ENCODE peak calls at places on chromosome 4, in nine cellular contexts. O, H, T, F, B, R, D, P and Z are unnamed samples. For H3K9me3 and H3K4me1, the result is how much of the 10 kb centered on the place peaks cover.

GRCh38 chr4:3442959-3443749 is 1.4 kb downstream of the HGFAC start:
- DNase-seq in O (peak), H (peak), T (no peak), F (peak), B (peak), R (no peak), D (peak), P (peak), Z (peak)

GRCh38 chr4:15149842-15150592 is 147.7 kb downstream of the CPEB2 start:
- DNase-seq in O (peak), H (peak), T (peak), F (peak), B (peak), R (peak), D (peak), P (no peak), Z (no peak)

GRCh38 chr4:151643564-151643963 is 117.2 kb downstream of the GATB start:
- DNase-seq in O (no peak), H (no peak), T (no peak), F (no peak), B (no peak), R (no peak), D (no peak), P (no peak), Z (no peak)

GRCh38 chr4:185671496-185671895 is 136.2 kb upstream of the PDLIM3 start:
- DNase-seq in O (no peak), H (no peak), T (no peak), F (no peak), B (no peak), R (no peak), D (no peak), P (no peak), Z (no peak)

GRCh38 chr4:10273030-10273429 is 156.4 kb upstream of the WDR1 start:
- DNase-seq in O (no peak), H (no peak), T (no peak), F (peak), B (no peak), R (no peak), D (no peak), P (no peak), Z (no peak)

GRCh38 chr4:139942284-139942683 is 211.7 kb downstream of the MAML3 start:
- DNase-seq in O (no peak), H (no peak), T (no peak), F (no peak), B (no peak), R (no peak), D (no peak), P (no peak), Z (no peak)

GRCh38 chr4:176778063-176778462 is 14.7 kb downstream of the VEGFC start:
- DNase-seq in O (no peak), H (peak), T (peak), F (peak), B (no peak), R (peak), D (no peak), P (no peak), Z (no peak)

GRCh38 chr4:153142700-153143438 is 61.4 kb upstream of the TRIM2 start:
- DNase-seq in O (peak), H (peak), T (peak), F (peak), B (peak), R (peak), D (peak), P (no peak), Z (peak)

GRCh38 chr4:21898101-21898500 is 50.5 kb downstream of the KCNIP4 start:
- DNase-seq in O (no peak), H (no peak), T (no peak), F (no peak), B (no peak), R (no peak), D (no peak), P (no peak), Z (no peak)

GRCh38 chr4:139297001-139297410 is 4.3 kb upstream of the NAA15 start:
- DNase-seq in O (no peak), H (no peak), T (peak), F (no peak), B (no peak), R (peak), D (no peak), P (no peak), Z (no peak)

GRCh38 chr4:140556372-140557085 is 12.2 kb downstream of the UCP1 start:
- DNase-seq in O (no peak), H (no peak), T (no peak), F (no peak), B (no peak), R (no peak), D (no peak), P (no peak), Z (peak)

GRCh38 chr4:157713342-157713741 is 459.5 kb downstream of the GASK1B start:
- DNase-seq in O (no peak), H (no peak), T (no peak), F (no peak), B (no peak), R (no peak), D (no peak), P (no peak), Z (no peak)

GRCh38 chr4:84887824-84888223 is 78.7 kb downstream of the WDFY3 start:
- DNase-seq in O (no peak), H (no peak), T (peak), F (peak), B (no peak), R (peak), D (no peak), P (no peak), Z (no peak)

GRCh38 chr4:32440391-32440790 is 1720.2 kb downstream of the PCDH7 start:
- DNase-seq in O (no peak), H (no peak), T (no peak), F (no peak), B (no peak), R (no peak), D (no peak), P (no peak), Z (no peak)

GRCh38 chr4:66906314-66906713 is 639.0 kb downstream of the CENPC start:
- DNase-seq in O (no peak), H (no peak), T (no peak), F (no peak), B (no peak), R (no peak), D (no peak), P (no peak), Z (no peak)

GRCh38 chr4:183478123-183478522 is 26.7 kb upstream of the ING2 start:
- DNase-seq in O (no peak), H (no peak), T (no peak), F (peak), B (no peak), R (no peak), D (peak), P (no peak), Z (no peak)

GRCh38 chr4:147318581-147318980 is 162.3 kb upstream of the EDNRA start:
- DNase-seq in O (no peak), H (no peak), T (peak), F (peak), B (no peak), R (peak), D (no peak), P (no peak), Z (no peak)

GRCh38 chr4:80611366-80611765 is 275.8 kb downstream of the CFAP299 start:
- DNase-seq in O (no peak), H (no peak), T (no peak), F (no peak), B (no peak), R (no peak), D (no peak), P (no peak), Z (no peak)

GRCh38 chr4:48986654-48987164 is 634 bp downstream of the CWH43 start:
- DNase-seq in O (no peak), H (no peak), T (no peak), F (no peak), B (no peak), R (no peak), D (no peak), P (no peak), Z (no peak)

GRCh38 chr4:41197495-41197894 is 16.8 kb downstream of the APBB2 start:
- DNase-seq in O (no peak), H (no peak), T (no peak), F (no peak), B (no peak), R (no peak), D (no peak), P (no peak), Z (no peak)

GRCh38 chr4:89256203-89256800 is 51.3 kb downstream of the GPRIN3 start:
- DNase-seq in O (no peak), H (no peak), T (no peak), F (no peak), B (no peak), R (no peak), D (no peak), P (no peak), Z (no peak)

GRCh38 chr4:2080429-2081300 is 21.5 kb downstream of the NAT8L start:
- DNase-seq in O (peak), H (no peak), T (no peak), F (no peak), B (peak), R (no peak), D (no peak), P (no peak), Z (no peak)

GRCh38 chr4:150280081-150280950 is 202.1 kb downstream of the DCLK2 start:
- DNase-seq in O (no peak), H (no peak), T (peak), F (peak), B (peak), R (peak), D (no peak), P (no peak), Z (no peak)

GRCh38 chr4:85210353-85210752 is 243.9 kb upstream of the WDFY3 start:
- DNase-seq in O (no peak), H (peak), T (no peak), F (no peak), B (no peak), R (no peak), D (no peak), P (no peak), Z (no peak)

GRCh38 chr4:52713456-52713937 is 37.7 kb downstream of the ERVMER34-1 start:
- DNase-seq in O (peak), H (no peak), T (peak), F (peak), B (no peak), R (peak), D (peak), P (no peak), Z (no peak)

GRCh38 chr4:141905751-141906150 is 269.4 kb downstream of the IL15 start:
- DNase-seq in O (no peak), H (no peak), T (peak), F (peak), B (no peak), R (peak), D (no peak), P (no peak), Z (no peak)

GRCh38 chr4:184262901-184263300 is 45.2 kb upstream of the ENPP6 start:
- DNase-seq in O (no peak), H (no peak), T (peak), F (peak), B (no peak), R (peak), D (no peak), P (no peak), Z (no peak)

GRCh38 chr4:99946346-99947189 is at the start of gene DNAJB14:
- DNase-seq in O (peak), H (peak), T (peak), F (peak), B (peak), R (peak), D (peak), P (peak), Z (peak)

GRCh38 chr4:86529450-86529849 is 64.7 kb upstream of the PTPN13 start:
- DNase-seq in O (no peak), H (no peak), T (no peak), F (no peak), B (no peak), R (no peak), D (no peak), P (no peak), Z (no peak)

GRCh38 chr4:150010525-150011126 is 67.6 kb upstream of the DCLK2 start:
- DNase-seq in O (peak), H (peak), T (peak), F (peak), B (peak), R (peak), D (peak), P (peak), Z (no peak)

GRCh38 chr4:97150966-97151365 is 992.3 kb downstream of the STPG2 start:
- DNase-seq in O (no peak), H (no peak), T (no peak), F (no peak), B (no peak), R (no peak), D (no peak), P (no peak), Z (no peak)

GRCh38 chr4:41709844-41710481 is 38.6 kb downstream of the PHOX2B start:
- DNase-seq in O (no peak), H (peak), T (peak), F (peak), B (no peak), R (peak), D (no peak), P (no peak), Z (no peak)

GRCh38 chr4:76074468-76074867 is at the start of gene ART3:
- DNase-seq in O (peak), H (no peak), T (no peak), F (no peak), B (no peak), R (peak), D (no peak), P (no peak), Z (no peak)

GRCh38 chr4:179116581-179116980 is 1674.3 kb upstream of the AGA start:
- DNase-seq in O (no peak), H (no peak), T (peak), F (no peak), B (no peak), R (no peak), D (no peak), P (no peak), Z (no peak)
- H3K9me3 ChIP-seq in O (under half), H (under half), T (under half), F (under half), B (under half), R (under half), D (under half), P (under half), Z (under half)

GRCh38 chr4:109912706-109913621 is at the start of gene EGF:
- DNase-seq in O (no peak), H (peak), T (peak), F (peak), B (peak), R (peak), D (no peak), P (no peak), Z (no peak)
- H3K4me3 ChIP-seq in O (peak), H (no peak), T (peak), F (no peak), B (peak), R (peak), D (no peak), P (peak), Z (no peak)

GRCh38 chr4:104489731-104490095 is 5.0 kb downstream of the CXXC4 start:
- DNase-seq in O (no peak), H (no peak), T (no peak), F (no peak), B (no peak), R (no peak), D (no peak), P (no peak), Z (no peak)

GRCh38 chr4:104486702-104487101 is 8.0 kb downstream of the CXXC4 start:
- DNase-seq in O (no peak), H (no peak), T (no peak), F (no peak), B (no peak), R (no peak), D (no peak), P (no peak), Z (no peak)

GRCh38 chr4:104490096-104490769 is 4.5 kb downstream of the CXXC4 start:
- DNase-seq in O (peak), H (peak), T (no peak), F (no peak), B (peak), R (no peak), D (no peak), P (no peak), Z (peak)

GRCh38 chr4:104487105-104487504 is 7.6 kb downstream of the CXXC4 start:
- DNase-seq in O (no peak), H (no peak), T (peak), F (no peak), B (no peak), R (no peak), D (no peak), P (no peak), Z (no peak)

DNA sequence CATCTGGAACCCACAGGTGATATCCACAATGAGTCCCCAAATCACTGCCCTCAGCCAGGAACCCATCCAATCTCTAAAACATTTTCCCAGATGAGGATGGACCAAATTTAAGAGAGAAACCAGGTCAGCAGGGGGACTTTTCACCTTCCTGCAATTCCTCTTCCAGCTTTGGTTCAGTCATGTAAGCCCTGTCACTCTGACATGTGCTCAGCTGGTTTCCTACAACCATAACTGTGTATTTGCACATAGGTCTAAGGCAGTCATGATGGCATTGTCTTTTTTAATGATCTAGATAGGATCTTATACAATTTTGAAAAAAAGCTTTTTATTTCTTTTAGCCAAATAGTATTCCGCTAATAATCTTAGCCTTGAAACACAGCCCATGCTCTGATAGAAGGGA is 6.5 kb downstream of the CXXC4 start:
- DNase-seq in O (no peak), H (no peak), T (no peak), F (no peak), B (no peak), R (no peak), D (no peak), P (no peak), Z (no peak)
- H3K4me1 ChIP-seq in O (under half), H (under half), T (under half), F (under half), B (under half), R (under half), D (under half), P (under half), Z (under half)

GRCh38 chr4:212438-213174 is 88.3 kb downstream of the ZNF718 start:
- DNase-seq in O (peak), H (no peak), T (peak), F (peak), B (no peak), R (peak), D (peak), P (peak), Z (peak)
- H3K9me3 ChIP-seq in O (under half), H (under half), T (under half), F (under half), B (half or more), R (under half), D (under half), P (under half), Z (under half)

DNA sequence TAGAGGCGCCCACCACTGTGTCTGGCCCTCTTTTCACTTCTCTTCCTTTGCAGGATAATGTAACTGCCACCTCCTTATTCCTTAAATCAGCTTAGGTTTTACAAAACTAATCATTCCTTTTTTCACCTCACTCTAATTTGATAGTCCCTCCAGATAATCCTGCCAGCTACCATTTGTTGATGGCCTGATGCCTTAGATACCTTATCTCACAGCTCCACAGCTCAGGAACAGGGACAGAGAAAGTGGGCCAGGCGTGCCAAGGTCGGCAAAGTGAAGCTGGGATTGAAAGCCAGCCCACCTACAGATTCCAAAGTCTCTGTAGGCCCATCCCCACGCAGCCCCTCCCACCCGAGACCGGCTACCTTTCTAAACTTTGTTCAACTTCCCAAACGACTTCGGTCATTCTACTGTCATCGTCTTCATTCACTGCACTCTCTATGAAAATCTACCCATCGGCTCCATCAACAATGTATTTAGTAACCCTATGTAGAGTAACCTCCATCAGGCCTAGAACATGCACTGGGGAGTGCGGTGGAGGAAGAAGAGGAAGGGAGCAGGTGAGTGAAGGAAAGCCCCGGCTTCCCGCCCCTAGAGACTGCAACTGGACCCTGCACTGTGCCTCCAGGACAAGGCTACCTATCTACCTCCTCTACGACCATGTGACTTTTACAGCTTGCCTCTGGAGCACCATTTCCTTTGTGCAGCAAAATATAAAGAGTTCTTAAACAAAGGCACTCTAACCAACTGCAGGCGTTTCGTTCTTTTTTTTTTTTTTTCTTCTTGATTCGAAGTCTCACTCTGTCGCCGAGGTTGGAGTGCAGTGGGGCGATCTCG is 1.5 kb downstream of the CASP6 start:
- DNase-seq in O (no peak), H (no peak), T (no peak), F (peak), B (peak), R (no peak), D (no peak), P (no peak), Z (peak)
- H3K4me3 ChIP-seq in O (no peak), H (peak), T (peak), F (peak), B (peak), R (peak), D (no peak), P (peak), Z (peak)

DNA sequence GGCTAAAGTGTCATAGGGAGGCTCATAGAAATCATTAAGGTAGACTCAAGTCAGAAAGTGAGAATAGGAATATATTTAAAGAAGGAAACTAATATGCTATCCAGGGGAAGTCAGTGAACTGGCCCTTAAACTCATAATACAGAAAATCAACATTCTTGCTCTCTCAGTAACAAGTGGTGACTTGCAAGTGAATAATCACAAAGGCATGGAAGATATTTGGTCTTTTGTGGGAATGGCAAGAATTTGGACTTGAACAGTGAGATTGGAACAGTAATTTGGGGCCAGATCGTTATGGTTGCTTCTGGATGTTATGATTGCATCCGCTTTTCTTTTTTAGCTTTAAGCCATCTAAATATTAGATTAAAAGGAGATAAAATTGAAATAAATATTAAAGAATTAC is 103.8 kb downstream of the TBC1D19 start:
- DNase-seq in O (no peak), H (no peak), T (peak), F (peak), B (no peak), R (peak), D (no peak), P (no peak), Z (no peak)
- H3K4me1 ChIP-seq in O (under half), H (under half), T (under half), F (under half), B (under half), R (under half), D (under half), P (under half), Z (under half)